ENCODE peak calls at places on chromosomes 7 and 10, in five cellular contexts. N is A549, K is GM12878, W is K562, M is HepG2. H is an unnamed sample.

GRCh38 chr7:37083311-37084096 is 359.2 kb upstream of the AOAH start:
- DNase-seq in N (no peak), K (no peak), W (no peak), M (no peak), H (no peak)

GRCh38 chr7:139417478-139417877 is 57.8 kb downstream of the LUC7L2 start:
- DNase-seq in N (no peak), K (no peak), W (no peak), M (no peak), H (no peak)

GRCh38 chr10:92750788-92751533 is 61.2 kb downstream of the HHEX start:
- DNase-seq in N (no peak), K (no peak), W (no peak), M (no peak), H (no peak)

GRCh38 chr10:116654816-116655215 is 34.1 kb downstream of the PNLIPRP2 start:
- DNase-seq in N (peak; percentile 48), K (no peak), W (peak; percentile 20), M (peak; percentile 19), H (peak; percentile 74)

GRCh38 chr10:47362199-47362598 is 14.0 kb downstream of the RBP3 start:
- DNase-seq in N (no peak), K (no peak), W (no peak), M (no peak), H (no peak)

GRCh38 chr7:50552139-50552538 is 13.1 kb downstream of the DDC start:
- DNase-seq in N (no peak), K (no peak), W (no peak), M (peak; percentile 55), H (no peak)

GRCh38 chr7:45446195-45446944 is 127.8 kb upstream of the ADCY1 start:
- DNase-seq in N (no peak), K (peak; percentile 7), W (no peak), M (no peak), H (no peak)

GRCh38 chr10:35979116-35979515 is 337.0 kb upstream of the FZD8 start:
- DNase-seq in N (no peak), K (no peak), W (no peak), M (no peak), H (no peak)

GRCh38 chr7:114255404-114255841 is 159.2 kb upstream of the FOXP2 start:
- DNase-seq in N (no peak), K (no peak), W (no peak), M (no peak), H (no peak)

GRCh38 chr10:121774813-121775212 is 153.0 kb downstream of the ATE1 start:
- DNase-seq in N (no peak), K (no peak), W (no peak), M (no peak), H (no peak)

GRCh38 chr7:14430921-14431320 is 441.5 kb upstream of the ETV1 start:
- DNase-seq in N (no peak), K (no peak), W (no peak), M (no peak), H (no peak)

GRCh38 chr10:5501976-5502902 is 2.9 kb upstream of the CALML5 start:
- DNase-seq in N (no peak), K (no peak), W (no peak), M (no peak), H (no peak)

GRCh38 chr10:48465860-48466521 is 138.9 kb downstream of the ARHGAP22 start:
- DNase-seq in N (no peak), K (no peak), W (no peak), M (no peak), H (peak; percentile 52)

GRCh38 chr10:15084502-15084922 is 4.1 kb downstream of the ACBD7 start:
- DNase-seq in N (peak; percentile 66), K (no peak), W (no peak), M (peak; percentile 98), H (peak; percentile 92)

GRCh38 chr7:55546826-55547225 is 25.5 kb downstream of the VOPP1 start:
- DNase-seq in N (peak; percentile 88), K (no peak), W (no peak), M (peak; percentile 39), H (no peak)

GRCh38 chr7:45189151-45189970 is 31.8 kb downstream of the RAMP3 start:
- DNase-seq in N (no peak), K (no peak), W (no peak), M (no peak), H (no peak)

GRCh38 chr7:2860627-2861133 is 16.6 kb upstream of the GNA12 start:
- DNase-seq in N (no peak), K (no peak), W (no peak), M (peak; percentile 85), H (no peak)

GRCh38 chr7:73433924-73434700 is 534 bp downstream of the FZD9 start:
- DNase-seq in N (no peak), K (no peak), W (no peak), M (no peak), H (peak; percentile 86)

GRCh38 chr7:29285451-29285807 is 90.9 kb downstream of the CHN2 start:
- DNase-seq in N (peak; percentile 27), K (peak; percentile 55), W (no peak), M (peak; percentile 28), H (no peak)

GRCh38 chr10:110163192-110163773 is 44.1 kb upstream of the MXI1 start:
- DNase-seq in N (no peak), K (no peak), W (no peak), M (no peak), H (no peak)

GRCh38 chr7:155816192-155816508 is 3.9 kb upstream of the SHH start:
- DNase-seq in N (no peak), K (no peak), W (no peak), M (no peak), H (no peak)

GRCh38 chr7:98771519-98772241 is 98.1 kb downstream of the TMEM130 start:
- DNase-seq in N (no peak), K (peak; percentile 35), W (no peak), M (peak; percentile 42), H (peak; percentile 74)

GRCh38 chr7:41437257-41438196 is 265.4 kb downstream of the INHBA start:
- DNase-seq in N (no peak), K (no peak), W (no peak), M (no peak), H (no peak)

DNA sequence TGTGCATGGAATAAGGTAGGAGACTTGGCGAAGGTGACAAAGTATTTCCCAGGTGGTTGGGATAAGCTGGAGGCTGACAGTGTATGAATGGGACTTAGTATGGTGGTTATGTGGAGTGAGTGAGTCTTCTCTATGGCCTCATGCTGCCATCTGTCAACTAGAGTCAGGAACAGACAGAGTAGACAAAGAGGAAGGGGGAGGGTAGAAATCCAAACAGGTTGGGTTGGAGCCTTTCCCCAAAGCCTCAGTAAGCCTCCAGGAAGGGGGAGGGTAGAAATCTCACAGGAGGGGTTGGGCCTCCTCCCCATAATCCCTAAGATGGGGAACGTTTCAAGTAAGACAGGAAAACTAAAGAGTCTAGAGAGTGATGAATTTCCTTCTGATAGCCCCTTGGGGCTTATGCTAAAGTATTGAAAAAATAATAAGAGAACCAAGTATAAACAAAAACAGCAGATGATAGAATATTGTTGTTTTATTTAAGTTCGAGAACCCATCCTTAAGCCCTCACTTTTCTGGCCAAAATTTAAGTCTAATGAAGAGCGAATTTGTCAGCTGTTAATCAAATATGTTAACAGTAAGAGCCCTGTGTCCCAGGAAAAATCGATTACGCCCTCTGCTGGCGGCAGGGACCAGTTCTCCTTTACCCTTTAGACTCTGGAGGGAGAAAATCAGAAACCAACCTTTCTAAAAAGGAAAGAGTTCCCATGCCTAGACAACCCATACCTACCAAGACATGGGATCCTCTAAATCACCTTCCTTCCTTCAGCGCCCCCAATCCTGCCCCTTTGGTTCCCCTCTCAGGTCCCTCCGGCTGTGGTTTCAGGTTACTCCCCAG is 1.8 kb upstream of the AKR1B15 start:
- DNase-seq in N (peak; percentile 90), K (peak; percentile 37), W (peak; percentile 77), M (peak; percentile 50), H (peak; percentile 94)
- TF ChIP-seq JUNB in N (no peak), K (no peak), W (no peak), M (no peak), H (no peak)

GRCh38 chr10:17175551-17175950 is 25.9 kb downstream of the TRDMT1 start:
- DNase-seq in N (no peak), K (no peak), W (no peak), M (no peak), H (no peak)
- H3K4me2 ChIP-seq in N (no peak overlapping the region), K (no peak overlapping the region), W (no peak overlapping the region), M (no peak overlapping the region), H (no peak overlapping the region)

GRCh38 chr7:136030867-136031318 is 53.7 kb upstream of the MTPN start:
- DNase-seq in N (no peak), K (peak; percentile 37), W (no peak), M (no peak), H (no peak)

GRCh38 chr7:136023134-136023869 is 46.1 kb upstream of the MTPN start:
- DNase-seq in N (no peak), K (no peak), W (no peak), M (no peak), H (no peak)

GRCh38 chr7:136026209-136026608 is 49.0 kb upstream of the MTPN start:
- DNase-seq in N (no peak), K (no peak), W (no peak), M (no peak), H (no peak)

GRCh38 chr7:136030330-136030729 is 53.2 kb upstream of the MTPN start:
- DNase-seq in N (no peak), K (no peak), W (no peak), M (no peak), H (no peak)

DNA sequence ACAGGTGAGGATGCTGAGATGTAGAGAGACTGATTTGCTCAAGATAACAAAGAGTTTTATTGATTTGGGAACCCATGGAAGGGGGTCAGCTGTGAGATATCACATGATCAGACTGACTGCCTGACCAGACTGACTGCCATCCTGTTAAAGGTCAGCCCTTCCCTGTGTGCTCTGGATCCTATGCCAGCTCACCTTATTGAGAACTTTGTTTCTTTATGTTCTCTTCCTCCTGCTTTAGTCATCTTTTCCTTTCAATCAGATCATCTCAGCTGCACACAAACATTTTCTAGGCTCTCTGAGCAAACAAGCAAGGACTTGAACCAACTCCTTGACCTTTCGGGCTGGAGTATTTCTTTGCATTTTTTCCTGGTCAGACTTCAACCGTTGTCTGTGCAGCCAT is 50.0 kb upstream of the MTPN start:
- DNase-seq in N (no peak), K (no peak), W (no peak), M (no peak), H (no peak)
- TF ChIP-seq JUNB in N (no peak), K (no peak), W (no peak), M (no peak), H (no peak)

GRCh38 chr10:11183000-11183399 is 165.3 kb downstream of the CELF2 start:
- DNase-seq in N (no peak), K (no peak), W (no peak), M (no peak), H (no peak)
- H3K4me2 ChIP-seq in N (no peak overlapping the region), K (peak overlapping the region; percentile 49), W (no peak overlapping the region), M (no peak overlapping the region), H (no peak overlapping the region)

DNA sequence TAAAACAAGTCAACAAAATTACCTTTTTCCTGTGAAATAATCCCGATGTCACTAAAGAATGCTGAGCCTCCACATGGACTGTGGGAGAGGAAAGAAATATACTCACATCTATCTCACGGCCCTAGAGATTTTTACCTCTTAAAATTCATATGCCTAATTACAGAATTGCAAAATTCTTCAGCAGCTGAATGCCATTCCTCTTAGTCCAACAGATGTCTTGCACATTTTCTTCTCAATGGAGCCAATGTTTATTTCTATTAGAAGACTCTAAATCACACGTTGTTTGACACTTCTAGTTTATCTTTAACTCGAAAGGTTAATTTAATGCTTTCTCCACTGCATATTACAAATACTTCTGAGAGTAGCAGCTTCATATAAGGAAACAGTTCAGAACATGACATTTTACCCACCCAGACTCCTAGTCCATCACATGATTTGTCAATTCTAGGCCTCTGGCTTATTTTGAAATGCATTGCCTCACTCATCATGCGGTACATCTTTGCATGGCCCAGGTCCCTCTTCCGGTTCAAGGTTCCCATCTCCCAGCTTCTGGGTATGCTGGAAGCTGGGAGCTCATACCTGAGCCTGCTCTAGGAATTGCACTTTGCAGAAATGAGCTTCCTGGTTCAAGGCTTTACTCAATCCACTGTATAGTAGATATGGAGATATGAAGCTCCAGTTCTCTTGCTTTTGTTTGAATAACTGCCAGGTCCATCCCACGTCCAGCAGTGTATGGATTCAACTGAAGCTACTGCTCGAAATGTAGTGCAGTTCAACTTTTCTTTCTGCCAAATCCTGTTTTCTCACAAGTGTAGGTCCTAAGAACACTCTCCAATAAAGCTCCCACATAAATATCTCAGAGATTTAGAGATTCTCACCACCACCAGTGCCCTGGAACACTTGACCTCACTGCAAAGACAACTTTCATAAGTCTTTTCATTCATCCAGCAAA is 306.2 kb downstream of the GPR37 start:
- DNase-seq in N (no peak), K (no peak), W (no peak), M (peak; percentile 21), H (no peak)
- TF ChIP-seq JUNB in N (peak; percentile 43), K (no peak), W (no peak), M (no peak), H (no peak)

H was measured in GM23338.